ENCODE peak calls at places on chromosomes 13 and 19, in five cellular contexts. Z is PC-3, K is heart left ventricle, O is tibial nerve, V is adrenal gland. W is an unnamed sample.
A peak's percentile ranks its signal among the peaks of the same experiment; 100 is the strongest.

GRCh38 chr13:32790731-32791130 is 204.5 kb downstream of the PDS5B start:
- DNase-seq in Z (peak; percentile 7), V (no peak), K (no peak), O (no peak), W (no peak)

GRCh38 chr19:3982701-3983541 is 2.3 kb downstream of the EEF2 start:
- DNase-seq in V (peak; percentile 65), Z (peak; percentile 62), O (no peak), K (peak; percentile 26), W (no peak)

GRCh38 chr13:103471896-103472295 is 405.7 kb upstream of the SLC10A2 start:
- DNase-seq in K (no peak), Z (no peak), V (no peak), O (no peak), W (no peak)

GRCh38 chr19:38666662-38667448 is 19.4 kb downstream of the ACTN4 start:
- DNase-seq in K (peak; percentile 59), O (no peak), V (peak; percentile 88), Z (peak; percentile 65), W (no peak)

GRCh38 chr13:111429064-111429558 is 108.7 kb downstream of the TEX29 start:
- DNase-seq in O (peak; percentile 63), Z (peak; percentile 47), V (peak; percentile 66), K (no peak), W (peak; percentile 57)

GRCh38 chr13:32309312-32309711 is 5.9 kb downstream of the ZAR1L start:
- DNase-seq in V (no peak), K (no peak), Z (no peak), O (no peak), W (no peak)

GRCh38 chr13:104327217-104327616 is 1261.0 kb upstream of the SLC10A2 start:
- DNase-seq in Z (no peak), O (no peak), V (no peak), K (no peak), W (no peak)

GRCh38 chr19:39212377-39212742 is 8.3 kb upstream of the SYCN start:
- DNase-seq in Z (peak; percentile 32), V (no peak), K (no peak), O (no peak), W (no peak)

GRCh38 chr19:17797397-17798201 is 2.7 kb downstream of the B3GNT3 start:
- DNase-seq in K (no peak), V (no peak), O (no peak), Z (peak; percentile 98), W (peak; percentile 47)

GRCh38 chr13:80962855-80963254 is 621.9 kb upstream of the SPRY2 start:
- DNase-seq in K (no peak), Z (peak; percentile 21), V (no peak), O (no peak), W (no peak)

GRCh38 chr13:112712451-112712881 is 22.6 kb downstream of the ATP11A start:
- DNase-seq in V (no peak), K (peak; percentile 25), Z (no peak), O (no peak), W (no peak)

DNA sequence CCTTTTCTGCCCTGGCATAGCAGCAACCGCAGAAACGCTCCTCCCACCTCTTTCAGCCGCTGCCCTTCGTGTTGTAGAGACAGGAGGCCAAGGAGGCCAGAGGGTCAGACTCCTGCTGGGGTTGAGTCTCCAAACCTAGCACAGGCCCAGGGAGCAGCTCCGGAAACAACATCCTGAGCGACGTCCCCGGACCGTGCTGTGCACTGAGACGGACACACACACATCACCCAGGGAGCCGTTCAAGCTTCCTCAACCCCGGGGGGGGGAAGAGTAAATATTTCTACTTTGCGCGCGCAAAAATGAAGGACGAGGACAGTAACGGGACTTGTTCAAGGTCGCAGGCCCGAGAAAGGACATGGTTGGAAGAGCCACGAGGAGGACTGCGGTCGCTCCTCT is 657 bp downstream of the ZNF550 start:
- DNase-seq in O (no peak), Z (peak; percentile 30), V (peak; percentile 57), K (peak; percentile 42), W (peak; percentile 15)
- H3K9me3 ChIP-seq in O (peaks cover 64% of the 10 kb centered on the region), Z (peaks cover 48% of the 10 kb centered on the region), V (no peaks in the 10 kb centered on the region), K (peaks cover 12% of the 10 kb centered on the region), W (peaks cover 4% of the 10 kb centered on the region)

DNA sequence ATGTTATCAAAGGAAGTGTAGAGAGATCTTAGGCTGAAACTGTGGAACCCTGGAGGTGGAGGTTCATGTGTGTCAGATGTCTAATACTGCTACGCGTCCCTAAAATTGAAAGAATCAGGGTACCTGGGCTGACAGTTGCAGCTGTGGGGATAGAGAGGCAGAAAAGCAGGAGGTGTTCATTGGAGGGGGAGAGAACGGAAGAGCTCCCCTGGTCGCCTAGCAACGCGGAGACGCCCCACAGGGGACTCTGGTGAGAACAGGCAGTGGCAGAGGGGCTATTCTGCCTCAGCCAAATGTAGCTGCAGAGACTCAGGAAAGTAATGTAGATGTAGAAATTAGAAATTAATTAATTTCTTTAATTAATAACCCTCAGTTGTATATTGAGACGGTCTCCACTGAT is 10.1 kb upstream of the ZNF835 start:
- DNase-seq in K (no peak), V (no peak), Z (no peak), O (no peak), W (no peak)
- H3K9me3 ChIP-seq in K (no peaks in the 10 kb centered on the region), V (no peaks in the 10 kb centered on the region), Z (peaks cover 32% of the 10 kb centered on the region), O (peaks cover 10% of the 10 kb centered on the region), W (no peaks in the 10 kb centered on the region)

DNA sequence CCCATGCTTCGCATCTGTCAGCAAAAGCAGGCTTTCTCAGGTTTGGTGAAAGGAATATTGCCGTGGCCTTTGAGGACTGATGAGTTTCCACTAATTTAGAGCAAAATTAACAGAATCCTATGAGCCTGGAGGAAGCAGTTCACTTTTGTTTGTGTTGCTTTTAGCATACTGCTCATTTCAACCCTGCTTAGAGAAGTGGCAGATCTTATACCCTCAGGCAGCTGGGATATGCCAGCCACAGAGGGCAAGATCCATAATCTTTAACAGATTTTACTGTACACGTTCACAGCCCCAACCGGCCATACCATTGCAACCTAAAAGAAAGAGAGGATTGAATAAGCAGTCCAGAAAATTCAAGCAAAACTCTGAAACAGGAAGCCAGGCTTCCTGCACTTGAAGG is 60.5 kb downstream of the COL4A2 start:
- DNase-seq in O (no peak), K (no peak), V (no peak), Z (no peak), W (no peak)
- H3K9me3 ChIP-seq in O (no peaks in the 10 kb centered on the region), K (no peaks in the 10 kb centered on the region), V (no peaks in the 10 kb centered on the region), Z (no peaks in the 10 kb centered on the region), W (no peaks in the 10 kb centered on the region)

GRCh38 chr19:15737722-15738121 is at the start of gene OR10H3:
- DNase-seq in K (no peak), V (no peak), O (no peak), Z (no peak), W (no peak)
- H3K9me3 ChIP-seq in K (peaks cover 23% of the 10 kb centered on the region), V (no peaks in the 10 kb centered on the region), O (peaks cover 23% of the 10 kb centered on the region), Z (peaks cover 3% of the 10 kb centered on the region), W (no peaks in the 10 kb centered on the region)

DNA sequence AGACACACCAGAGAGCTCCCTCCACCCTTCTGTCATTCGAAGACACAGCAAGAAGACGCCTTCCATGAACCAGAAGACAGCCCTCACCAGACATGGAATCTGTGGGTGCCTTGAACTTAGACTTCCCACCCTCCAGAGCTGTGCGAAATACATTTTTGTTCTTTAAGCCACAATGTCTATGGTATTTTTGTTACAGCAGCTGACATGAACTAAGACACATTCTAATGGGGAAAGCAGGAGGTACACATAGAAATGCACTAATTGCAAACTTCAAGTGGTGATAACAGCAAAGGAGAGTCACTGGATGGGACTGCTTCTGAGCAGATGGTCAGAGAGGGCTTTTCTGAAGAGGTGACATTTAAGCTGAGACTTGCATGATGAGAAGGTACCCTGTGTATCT is 16.2 kb downstream of the OR7C2 start:
- DNase-seq in O (no peak), V (no peak), Z (no peak), K (no peak), W (no peak)
- H3K9me3 ChIP-seq in O (peaks cover 70% of the 10 kb centered on the region), V (no peaks in the 10 kb centered on the region), Z (peaks cover 29% of the 10 kb centered on the region), K (peaks cover 30% of the 10 kb centered on the region), W (no peaks in the 10 kb centered on the region)

W was measured in BE2C.